ENCODE peak calls at places on chromosomes 7 and 10, in four cellular contexts. C is mesendoderm, J is Calu3, U is Daoy. T is an unnamed sample.
A peak's percentile ranks its signal among the peaks of the same experiment; 100 is the strongest.

GRCh38 chr7:117882594-117882993 is 9.4 kb upstream of the CTTNBP2 start:
- DNase-seq in C (no peak), U (no peak), J (no peak), T (no peak)

GRCh38 chr7:127933116-127933515 is 98.1 kb downstream of the LRRC4 start:
- DNase-seq in C (no peak), U (no peak), J (no peak), T (peak; percentile 31)

GRCh38 chr7:106071356-106071998 is 40.6 kb downstream of the SYPL1 start:
- DNase-seq in U (peak; percentile 56), C (peak; percentile 96), J (peak; percentile 64), T (no peak)

GRCh38 chr10:13839030-13839429 is 252.3 kb downstream of the PRPF18 start:
- DNase-seq in U (no peak), C (no peak), J (no peak), T (no peak)

GRCh38 chr7:132164558-132165130 is 411.6 kb downstream of the PLXNA4 start:
- DNase-seq in U (no peak), J (no peak), C (peak; percentile 31), T (no peak)

GRCh38 chr7:77450054-77450453 is 33.9 kb upstream of the GSAP start:
- DNase-seq in J (no peak), C (no peak), U (no peak), T (no peak)

GRCh38 chr10:11869743-11870460 is 46.7 kb downstream of the PROSER2 start:
- DNase-seq in C (no peak), J (no peak), U (no peak), T (no peak)

GRCh38 chr10:37384923-37385322 is 259.5 kb downstream of the ANKRD30A start:
- DNase-seq in U (no peak), J (no peak), C (no peak), T (no peak)

GRCh38 chr10:80289451-80290287 is at the start of gene MAT1A:
- DNase-seq in U (peak; percentile 11), J (no peak), C (peak; percentile 75), T (no peak)

GRCh38 chr7:105799677-105800076 is 76.7 kb downstream of the ATXN7L1 start:
- DNase-seq in C (no peak), J (no peak), U (no peak), T (no peak)

GRCh38 chr10:14952851-14953451 is 945 bp downstream of the DCLRE1C start:
- DNase-seq in U (no peak), J (no peak), C (peak; percentile 89), T (no peak)

GRCh38 chr10:5775705-5776104 is 37.5 kb downstream of the GDI2 start:
- DNase-seq in U (no peak), C (no peak), J (no peak), T (no peak)

GRCh38 chr7:151309306-151309705 is 32.3 kb upstream of the NUB1 start:
- DNase-seq in J (no peak), C (no peak), U (peak; percentile 57), T (no peak)

GRCh38 chr7:33334349-33334748 is 205.0 kb downstream of the BBS9 start:
- DNase-seq in C (peak; percentile 77), J (peak; percentile 28), U (peak; percentile 33), T (no peak)

GRCh38 chr10:63630928-63631685 is 109.9 kb downstream of the REEP3 start:
- DNase-seq in U (no peak), C (no peak), J (no peak), T (peak; percentile 54)

GRCh38 chr10:92615515-92615914 is 22.6 kb downstream of the KIF11 start:
- DNase-seq in U (no peak), C (no peak), J (no peak), T (no peak)

GRCh38 chr7:76292206-76292573 is 10.3 kb upstream of the HSPB1 start:
- DNase-seq in J (no peak), C (no peak), U (no peak), T (no peak)

GRCh38 chr7:29370531-29371314 is 176.1 kb downstream of the CHN2 start:
- DNase-seq in J (peak; percentile 65), U (peak; percentile 79), C (peak; percentile 19), T (no peak)

GRCh38 chr7:1123721-1124120 is 35.8 kb downstream of the GPER1 start:
- DNase-seq in J (no peak), C (peak; percentile 92), U (peak; percentile 87), T (no peak)

GRCh38 chr7:143239822-143240221 is 18.0 kb downstream of the TAS2R40 start:
- DNase-seq in C (no peak), J (no peak), U (no peak), T (no peak)

GRCh38 chr10:120782336-120782735 is 68.8 kb upstream of the WDR11 start:
- DNase-seq in U (peak; percentile 7), C (no peak), J (no peak), T (no peak)

T was measured in AG04449.